ENCODE peak calls at places on chromosomes 1 and 21, in eight cellular contexts. G is ovary, K is heart right ventricle, Q is bronchial epithelial cell, L is left ventricle myocardium inferior, F is AG09309, P is tibial artery, W is heart left ventricle. Z is an unnamed sample.

GRCh38 chr21:33751120-33751519 is 108.8 kb downstream of the ITSN1 start:
- DNase-seq in W (no peak), F (peak), L (no peak), P (no peak), Q (peak), K (no peak), G (no peak), Z (no peak)

GRCh38 chr1:229596961-229597699 is 28.8 kb downstream of the TAF5L start:
- DNase-seq in G (no peak), F (peak), P (peak), W (peak), L (peak), Q (no peak), K (peak), Z (peak)

GRCh38 chr21:45992311-45993209 is 11.0 kb downstream of the COL6A1 start:
- DNase-seq in L (peak), G (peak), Q (no peak), P (peak), K (peak), F (no peak), W (peak), Z (no peak)

GRCh38 chr1:145690587-145691558 is 16.3 kb downstream of the PDZK1 start:
- DNase-seq in L (no peak), Q (peak), P (no peak), W (no peak), G (no peak), F (peak), K (no peak), Z (peak)

GRCh38 chr1:40532844-40533424 is 1.5 kb downstream of the ZNF684 start:
- DNase-seq in G (no peak), Q (peak), K (no peak), W (no peak), L (no peak), F (no peak), P (no peak), Z (peak)

GRCh38 chr1:109394591-109395281 is 3.0 kb downstream of the SORT1 start:
- DNase-seq in F (no peak), G (no peak), P (no peak), Q (no peak), K (no peak), W (no peak), L (no peak), Z (no peak)

GRCh38 chr1:234276389-234276788 is 96.9 kb upstream of the COA6 start:
- DNase-seq in K (no peak), P (no peak), G (no peak), W (no peak), Q (no peak), F (no peak), L (no peak), Z (no peak)

GRCh38 chr1:5651964-5652751 is 340.1 kb downstream of the NPHP4 start:
- DNase-seq in Q (peak), F (no peak), L (no peak), G (no peak), P (no peak), W (no peak), K (no peak), Z (no peak)

GRCh38 chr1:81304187-81304586 is 496.5 kb upstream of the ADGRL2 start:
- DNase-seq in K (no peak), F (no peak), L (no peak), Q (peak), W (no peak), P (no peak), G (no peak), Z (peak)

GRCh38 chr21:31798842-31799691 is 67.1 kb upstream of the SCAF4 start:
- DNase-seq in G (no peak), Q (peak), F (no peak), K (no peak), P (no peak), L (no peak), W (no peak), Z (no peak)

GRCh38 chr1:232335261-232335660 is 294.7 kb downstream of the SIPA1L2 start:
- DNase-seq in Q (no peak), L (no peak), W (no peak), K (no peak), G (no peak), P (no peak), F (no peak), Z (no peak)

GRCh38 chr1:186512698-186513457 is 52.0 kb upstream of the PDC start:
- DNase-seq in W (no peak), L (no peak), K (no peak), G (no peak), P (no peak), Q (no peak), F (no peak), Z (no peak)

GRCh38 chr1:218933526-218933925 is 240.2 kb upstream of the LYPLAL1 start:
- DNase-seq in P (no peak), K (no peak), W (no peak), F (no peak), L (no peak), Q (peak), G (no peak), Z (no peak)

GRCh38 chr1:224205438-224205840 is 22.4 kb downstream of the DEGS1 start:
- DNase-seq in Q (peak), K (no peak), W (peak), P (no peak), L (no peak), G (no peak), F (peak), Z (peak)

GRCh38 chr1:231872461-231872910 is 245.9 kb downstream of the DISC1 start:
- DNase-seq in L (no peak), W (no peak), Q (peak), P (no peak), G (no peak), K (no peak), F (no peak), Z (peak)

GRCh38 chr1:43466403-43466802 is 12.7 kb upstream of the HYI start:
- DNase-seq in Q (no peak), L (no peak), P (no peak), G (no peak), W (no peak), K (no peak), F (no peak), Z (peak)

GRCh38 chr1:158067651-158068050 is 74.2 kb downstream of the KIRREL1 start:
- DNase-seq in K (no peak), P (no peak), G (no peak), W (no peak), L (no peak), Q (peak), F (peak), Z (peak)

GRCh38 chr1:60746278-60746761 is 336.0 kb upstream of the NFIA start:
- DNase-seq in W (no peak), L (peak), G (no peak), P (no peak), K (peak), Q (no peak), F (no peak), Z (peak)

GRCh38 chr1:198519639-198520501 is 20.6 kb downstream of the ATP6V1G3 start:
- DNase-seq in K (no peak), L (no peak), F (no peak), P (no peak), Q (no peak), G (no peak), W (no peak), Z (no peak)

GRCh38 chr21:39313457-39314154 is at the start of gene BRWD1:
- DNase-seq in W (peak), F (no peak), G (peak), P (peak), L (peak), K (peak), Q (peak), Z (peak)
- TF ChIP-seq CTCF in W (peak), F (peak), G (peak), P (peak), L (peak), K (peak), Q (peak), Z (peak)

GRCh38 chr1:212860713-212861581 is 2.9 kb downstream of the FLVCR1 start:
- DNase-seq in W (no peak), F (no peak), K (no peak), Q (no peak), P (no peak), G (no peak), L (no peak), Z (peak)

GRCh38 chr1:212864201-212864600 is 6.1 kb downstream of the FLVCR1 start:
- DNase-seq in G (no peak), W (no peak), P (no peak), F (no peak), Q (no peak), L (no peak), K (no peak), Z (no peak)

GRCh38 chr1:212858055-212858460 is at the start of gene FLVCR1:
- DNase-seq in G (peak), W (peak), P (peak), Q (peak), L (peak), F (peak), K (peak), Z (peak)

GRCh38 chr1:212858461-212859265 is 588 bp downstream of the FLVCR1 start:
- DNase-seq in F (no peak), L (peak), P (no peak), G (peak), K (peak), Q (peak), W (no peak), Z (peak)

GRCh38 chr1:212862111-212862690 is 4.1 kb downstream of the FLVCR1 start:
- DNase-seq in K (no peak), G (no peak), F (no peak), W (no peak), Q (no peak), L (no peak), P (no peak), Z (no peak)
- H3K4me3 ChIP-seq in K (no peak), G (no peak), F (no peak), W (no peak), Q (no peak), L (no peak), P (no peak), Z (no peak)

GRCh38 chr1:32208891-32209309 is at the start of gene DCDC2B:
- DNase-seq in F (no peak), W (no peak), Q (peak), K (peak), P (no peak), G (no peak), L (peak), Z (peak)

GRCh38 chr1:32201011-32201855 is 838 bp downstream of the CCDC28B start:
- DNase-seq in W (peak), Q (no peak), L (peak), K (peak), F (no peak), G (peak), P (peak), Z (peak)

GRCh38 chr1:32208463-32208862 is 426 bp upstream of the DCDC2B start:
- DNase-seq in Q (no peak), L (no peak), G (no peak), K (no peak), W (no peak), P (no peak), F (no peak), Z (no peak)

GRCh38 chr1:32204943-32205361 is 519 bp upstream of the IQCC start:
- DNase-seq in K (no peak), P (no peak), F (no peak), W (no peak), L (no peak), Q (no peak), G (no peak), Z (no peak)

DNA sequence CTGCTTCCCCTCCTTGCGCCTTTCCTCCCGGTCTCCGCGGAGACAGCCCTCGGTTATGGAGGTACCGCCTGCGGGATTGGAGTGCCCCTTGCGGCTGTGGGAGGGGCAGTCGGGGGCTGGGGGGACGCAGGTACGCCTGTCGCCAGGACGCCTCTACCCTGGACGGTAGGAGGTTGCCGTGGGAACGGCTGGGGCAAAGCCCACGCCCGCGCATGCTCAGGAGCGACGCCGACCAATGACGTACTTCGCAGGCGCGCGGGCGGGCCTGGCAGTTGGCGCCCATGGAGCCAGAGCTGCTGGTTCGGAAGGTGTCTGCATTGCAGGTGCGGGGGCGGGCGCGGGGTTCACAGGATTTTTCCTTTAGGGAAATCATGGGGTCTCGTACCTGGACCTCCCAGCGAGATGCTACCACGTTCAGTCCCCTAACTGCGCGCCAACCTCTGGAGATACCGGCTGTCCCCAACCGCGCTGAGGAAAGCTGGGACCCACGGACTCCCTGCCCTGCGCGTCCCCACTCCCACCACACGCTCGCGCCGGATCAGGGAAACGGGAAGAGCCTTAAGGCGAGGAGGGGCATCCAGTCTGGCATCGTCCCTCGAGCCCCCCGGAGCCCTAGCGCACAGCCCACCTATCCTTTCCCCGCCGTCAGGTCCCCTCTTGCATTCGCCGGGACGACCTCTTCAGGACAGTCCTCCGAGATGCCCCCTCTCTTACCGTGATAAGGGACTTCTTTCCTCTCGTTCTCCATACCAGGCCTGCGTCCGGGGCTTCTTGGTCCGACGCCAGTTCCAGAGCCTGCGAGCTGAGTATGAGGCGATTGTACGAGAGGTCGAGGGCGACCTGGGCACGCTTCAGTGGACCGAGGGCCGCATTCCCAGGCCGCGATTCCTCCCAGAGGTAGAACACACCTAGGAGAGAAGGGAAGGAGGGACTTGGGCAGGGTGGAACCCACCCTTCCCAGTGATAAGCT is at the start of gene IQCC:
- DNase-seq in P (peak), W (peak), K (peak), G (peak), L (peak), F (no peak), Q (peak), Z (peak)
- TF ChIP-seq CTCF in P (no peak), W (no peak), K (no peak), G (no peak), L (no peak), F (no peak), Q (no peak), Z (no peak)

GRCh38 chr1:3740038-3740437 is 12.2 kb upstream of the CCDC27 start:
- DNase-seq in K (no peak), L (no peak), Q (no peak), P (no peak), F (no peak), W (peak), G (no peak), Z (no peak)

GRCh38 chr1:3740752-3741151 is 11.5 kb upstream of the CCDC27 start:
- DNase-seq in Q (no peak), L (no peak), W (peak), G (no peak), K (no peak), P (no peak), F (no peak), Z (no peak)

GRCh38 chr1:3743421-3743820 is 8.8 kb upstream of the CCDC27 start:
- DNase-seq in Q (no peak), W (no peak), F (no peak), P (no peak), K (no peak), G (no peak), L (no peak), Z (no peak)

GRCh38 chr1:3742439-3743298 is 9.6 kb upstream of the CCDC27 start:
- DNase-seq in F (no peak), K (no peak), P (no peak), Q (no peak), L (no peak), G (no peak), W (peak), Z (no peak)

GRCh38 chr1:3741566-3742438 is 10.4 kb upstream of the CCDC27 start:
- DNase-seq in F (no peak), W (peak), G (no peak), P (no peak), Q (no peak), L (no peak), K (no peak), Z (no peak)
- H3K4me3 ChIP-seq in F (no peak), W (no peak), G (no peak), P (no peak), Q (no peak), L (no peak), K (no peak), Z (no peak)